ENCODE peak calls at places on chromosome 3, in five cellular contexts. I is activated naive CD8-positive, alpha-beta T cell treated with anti-CD3 and anti-CD28 coated beads, Interleukin-2, amount 50 U/mL, for 24 hours; A is fibroblast of the aortic adventitia; T is endothelial cell; V is activated T-helper 1 cell treated with Interleukin-2 at 50 U/mL for 16 hours. M is an unnamed sample.

GRCh38 chr3:171011109-171011508 is 15.4 kb downstream of the SLC2A2 start:
- DNase-seq in I (no peak), A (peak), T (no peak), V (no peak), M (no peak)

GRCh38 chr3:33716227-33716626 is 1.8 kb downstream of the CLASP2 start:
- DNase-seq in I (no peak), A (peak), T (no peak), V (no peak), M (no peak)

GRCh38 chr3:87076951-87077350 is 86.0 kb upstream of the VGLL3 start:
- DNase-seq in I (no peak), A (peak), T (no peak), V (no peak), M (no peak)

GRCh38 chr3:41681479-41681878 is 280.4 kb downstream of the ULK4 start:
- DNase-seq in I (no peak), A (peak), T (no peak), V (no peak), M (no peak)

GRCh38 chr3:45939341-45939771 is 3.9 kb upstream of the CXCR6 start:
- DNase-seq in I (peak), A (peak), T (no peak), V (no peak), M (no peak)

GRCh38 chr3:169387751-169388696 is 275.5 kb downstream of the MECOM start:
- DNase-seq in I (no peak), A (peak), T (peak), V (no peak), M (no peak)

GRCh38 chr3:166783206-166783605 is 596.9 kb downstream of the ZBBX start:
- DNase-seq in I (no peak), A (no peak), T (no peak), V (no peak), M (no peak)

GRCh38 chr3:5542472-5542871 is 355.0 kb downstream of the EDEM1 start:
- DNase-seq in I (no peak), A (no peak), T (no peak), V (no peak), M (no peak)

GRCh38 chr3:55270976-55271375 is 216.1 kb downstream of the WNT5A start:
- DNase-seq in I (no peak), A (no peak), T (no peak), V (no peak), M (no peak)

GRCh38 chr3:177679568-177680441 is 482.5 kb upstream of the TBL1XR1 start:
- DNase-seq in I (peak), A (peak), T (no peak), V (no peak), M (peak)

GRCh38 chr3:35616346-35616745 is 23.0 kb upstream of the ARPP21 start:
- DNase-seq in I (no peak), A (no peak), T (no peak), V (no peak), M (no peak)

GRCh38 chr3:64740232-64740631 is 52.4 kb upstream of the ADAMTS9 start:
- DNase-seq in I (no peak), A (peak), T (no peak), V (no peak), M (no peak)

GRCh38 chr3:66398228-66399025 is 102.4 kb downstream of the LRIG1 start:
- DNase-seq in I (no peak), A (no peak), T (no peak), V (no peak), M (no peak)

GRCh38 chr3:60490992-60491391 is 760.3 kb downstream of the FHIT start:
- DNase-seq in I (no peak), A (no peak), T (no peak), V (no peak), M (no peak)

GRCh38 chr3:98482717-98483482 is 14.6 kb upstream of the OR5K2 start:
- DNase-seq in I (no peak), A (no peak), T (no peak), V (no peak), M (no peak)

GRCh38 chr3:86239956-86240355 is 751.0 kb downstream of the VGLL3 start:
- DNase-seq in I (no peak), A (no peak), T (no peak), V (no peak), M (no peak)

GRCh38 chr3:71581981-71582611 is 1.4 kb downstream of the FOXP1 start:
- DNase-seq in I (peak), A (peak), T (peak), V (no peak), M (peak)

GRCh38 chr3:53346514-53346913 is 829 bp downstream of the DCP1A start:
- DNase-seq in I (no peak), A (no peak), T (peak), V (no peak), M (no peak)

GRCh38 chr3:160796813-160797164 is 40.8 kb downstream of the PPM1L start:
- DNase-seq in I (no peak), A (no peak), T (no peak), V (no peak), M (no peak)

GRCh38 chr3:129971368-129972052 is 3.0 kb upstream of the TRH start:
- DNase-seq in I (no peak), A (no peak), T (no peak), V (no peak), M (no peak)

GRCh38 chr3:16423298-16423697 is 90.2 kb downstream of the RFTN1 start:
- DNase-seq in I (no peak), A (no peak), T (no peak), V (no peak), M (no peak)

GRCh38 chr3:197328198-197328597 is 29.8 kb upstream of the DLG1 start:
- DNase-seq in I (no peak), A (no peak), T (no peak), V (no peak), M (no peak)

GRCh38 chr3:132064114-132064513 is 29.3 kb upstream of the CPNE4 start:
- DNase-seq in I (no peak), A (no peak), T (no peak), V (no peak), M (no peak)

GRCh38 chr3:149368850-149369497 is 8.5 kb downstream of the TM4SF1 start:
- DNase-seq in I (no peak), A (no peak), T (no peak), V (no peak), M (no peak)

GRCh38 chr3:124653788-124654469 is 76.3 kb upstream of the UMPS start:
- DNase-seq in I (no peak), A (no peak), T (no peak), V (no peak), M (no peak)

GRCh38 chr3:43867673-43868072 is 176.9 kb downstream of the ABHD5 start:
- DNase-seq in I (no peak), A (peak), T (no peak), V (no peak), M (no peak)

GRCh38 chr3:172844428-172844827 is 93.9 kb downstream of the ECT2 start:
- DNase-seq in I (no peak), A (no peak), T (no peak), V (no peak), M (no peak)

GRCh38 chr3:129121016-129121791 is 400 bp downstream of the RAB43 start:
- DNase-seq in I (no peak), A (peak), T (no peak), V (no peak), M (no peak)

GRCh38 chr3:138230525-138230924 is 43.4 kb downstream of the ARMC8 start:
- DNase-seq in I (no peak), A (peak), T (no peak), V (no peak), M (no peak)

GRCh38 chr3:52145736-52146110 is 8.5 kb downstream of the POC1A start:
- DNase-seq in I (no peak), A (no peak), T (no peak), V (no peak), M (no peak)

GRCh38 chr3:185708392-185708791 is 116.5 kb downstream of the IGF2BP2 start:
- DNase-seq in I (no peak), A (no peak), T (no peak), V (no peak), M (no peak)

GRCh38 chr3:187976361-187976900 is 177.5 kb upstream of the LPP start:
- DNase-seq in I (peak), A (no peak), T (no peak), V (no peak), M (no peak)

GRCh38 chr3:176479291-176479690 is 718.0 kb downstream of the TBL1XR1 start:
- DNase-seq in I (no peak), A (no peak), T (no peak), V (no peak), M (no peak)

GRCh38 chr3:138049157-138049919 is 39.4 kb downstream of the CLDN18 start:
- DNase-seq in I (no peak), A (peak), T (no peak), V (no peak), M (no peak)

GRCh38 chr3:104628185-104628789 is 738.4 kb upstream of the ALCAM start:
- DNase-seq in I (no peak), A (peak), T (no peak), V (no peak), M (no peak)